ENCODE peak calls at places on chromosomes 13 and 19, in six cellular contexts. V, H, Z, E, M and C are unnamed samples.

GRCh38 chr13:30847697-30848307 is 58.3 kb upstream of the MEDAG start:
- DNase-seq in V (no peak), H (peak), Z (no peak), E (no peak), M (no peak), C (no peak)

GRCh38 chr19:3699071-3699740 is 1.1 kb downstream of the PIP5K1C start:
- DNase-seq in V (peak), H (no peak), Z (no peak), E (no peak), M (peak), C (peak)

GRCh38 chr13:44402902-44403719 is 29.5 kb downstream of the SERP2 start:
- DNase-seq in V (no peak), H (no peak), Z (no peak), E (no peak), M (no peak), C (no peak)

GRCh38 chr19:49148784-49149651 is 6.2 kb downstream of the HRC start:
- DNase-seq in V (peak), H (no peak), Z (no peak), E (peak), M (peak), C (peak)

GRCh38 chr13:48595330-48596127 is 58.2 kb upstream of the CYSLTR2 start:
- DNase-seq in V (peak), H (no peak), Z (no peak), E (peak), M (no peak), C (no peak)

GRCh38 chr13:24208314-24208713 is 47.8 kb downstream of the SPATA13 start:
- DNase-seq in V (no peak), H (no peak), Z (no peak), E (no peak), M (no peak), C (no peak)

GRCh38 chr13:50365683-50366391 is 350.6 kb downstream of the KCNRG start:
- DNase-seq in V (no peak), H (peak), Z (no peak), E (peak), M (no peak), C (no peak)

GRCh38 chr13:72384879-72385278 is 342.6 kb downstream of the MZT1 start:
- DNase-seq in V (no peak), H (no peak), Z (no peak), E (peak), M (no peak), C (no peak)

GRCh38 chr13:61648546-61648945 is 232.9 kb upstream of the PCDH20 start:
- DNase-seq in V (no peak), H (no peak), Z (no peak), E (no peak), M (no peak), C (no peak)

GRCh38 chr19:38875656-38876345 is 2.3 kb downstream of the RINL start:
- DNase-seq in V (no peak), H (no peak), Z (no peak), E (no peak), M (no peak), C (no peak)

GRCh38 chr19:10270180-10270615 is 722 bp upstream of the ICAM1 start:
- DNase-seq in V (peak), H (no peak), Z (no peak), E (no peak), M (no peak), C (no peak)

GRCh38 chr13:33466262-33466661 is 180.7 kb upstream of the STARD13 start:
- DNase-seq in V (no peak), H (no peak), Z (no peak), E (no peak), M (no peak), C (no peak)

GRCh38 chr13:35496761-35497386 is 20.4 kb upstream of the MAB21L1 start:
- DNase-seq in V (no peak), H (no peak), Z (no peak), E (no peak), M (no peak), C (no peak)

GRCh38 chr13:26168276-26168814 is 53.8 kb downstream of the RNF6 start:
- DNase-seq in V (no peak), H (no peak), Z (no peak), E (no peak), M (no peak), C (no peak)

GRCh38 chr13:94710081-94710809 is 2.1 kb downstream of the SOX21 start:
- DNase-seq in V (no peak), H (no peak), Z (no peak), E (no peak), M (no peak), C (no peak)

GRCh38 chr13:99013951-99014350 is 36.1 kb upstream of the DOCK9 start:
- DNase-seq in V (no peak), H (no peak), Z (no peak), E (no peak), M (no peak), C (no peak)

GRCh38 chr13:44868397-44868796 is 120.9 kb downstream of the NUFIP1 start:
- DNase-seq in V (no peak), H (peak), Z (no peak), E (no peak), M (peak), C (no peak)

GRCh38 chr13:45989607-45990006 is 62.9 kb downstream of the ZC3H13 start:
- DNase-seq in V (no peak), H (no peak), Z (no peak), E (no peak), M (no peak), C (no peak)

GRCh38 chr19:58170860-58171259 is 12.0 kb upstream of the ZNF274 start:
- DNase-seq in V (no peak), H (no peak), Z (no peak), E (no peak), M (no peak), C (no peak)

GRCh38 chr13:48505597-48506091 is 27.2 kb downstream of the RCBTB2 start:
- DNase-seq in V (no peak), H (peak), Z (no peak), E (no peak), M (no peak), C (peak)

GRCh38 chr19:5823579-5824281 is 15.8 kb downstream of the FUT6 start:
- DNase-seq in V (peak), H (no peak), Z (no peak), E (no peak), M (no peak), C (no peak)

GRCh38 chr13:77767413-77767812 is 69.9 kb downstream of the SLAIN1 start:
- DNase-seq in V (no peak), H (no peak), Z (no peak), E (peak), M (no peak), C (no peak)

GRCh38 chr19:43774103-43774939 is 6.5 kb downstream of the KCNN4 start:
- DNase-seq in V (peak), H (no peak), Z (no peak), E (peak), M (no peak), C (no peak)

GRCh38 chr13:24274452-24274971 is 34.9 kb upstream of the C1QTNF9 start:
- DNase-seq in V (no peak), H (peak), Z (no peak), E (no peak), M (peak), C (peak)

GRCh38 chr13:109156181-109156935 is 526.9 kb downstream of the MYO16 start:
- DNase-seq in V (no peak), H (no peak), Z (no peak), E (no peak), M (no peak), C (no peak)

GRCh38 chr13:105363747-105364177 is 1171.7 kb downstream of the EFNB2 start:
- DNase-seq in V (no peak), H (no peak), Z (no peak), E (no peak), M (no peak), C (no peak)

GRCh38 chr19:5536337-5536894 is 31.3 kb downstream of the TINCR start:
- DNase-seq in V (peak), H (no peak), Z (peak), E (no peak), M (no peak), C (no peak)

GRCh38 chr19:40605201-40605971 is 4.2 kb downstream of the LTBP4 start:
- DNase-seq in V (peak), H (peak), Z (no peak), E (peak), M (peak), C (peak)
- TF ChIP-seq POLR2AphosphoS5 in V (peak), H (no peak), Z (no peak), E (no peak), M (no peak), C (no peak)

GRCh38 chr19:1863638-1864479 is 480 bp upstream of the KLF16 start:
- DNase-seq in V (peak), H (peak), Z (no peak), E (peak), M (peak), C (peak)

GRCh38 chr19:1862424-1863307 is 713 bp downstream of the KLF16 start:
- DNase-seq in V (peak), H (no peak), Z (no peak), E (no peak), M (peak), C (peak)

GRCh38 chr19:1864480-1865171 is 1.2 kb upstream of the KLF16 start:
- DNase-seq in V (peak), H (no peak), Z (no peak), E (peak), M (peak), C (peak)

GRCh38 chr19:1862068-1862423 is 1.3 kb downstream of the KLF16 start:
- DNase-seq in V (no peak), H (no peak), Z (no peak), E (no peak), M (no peak), C (no peak)

DNA sequence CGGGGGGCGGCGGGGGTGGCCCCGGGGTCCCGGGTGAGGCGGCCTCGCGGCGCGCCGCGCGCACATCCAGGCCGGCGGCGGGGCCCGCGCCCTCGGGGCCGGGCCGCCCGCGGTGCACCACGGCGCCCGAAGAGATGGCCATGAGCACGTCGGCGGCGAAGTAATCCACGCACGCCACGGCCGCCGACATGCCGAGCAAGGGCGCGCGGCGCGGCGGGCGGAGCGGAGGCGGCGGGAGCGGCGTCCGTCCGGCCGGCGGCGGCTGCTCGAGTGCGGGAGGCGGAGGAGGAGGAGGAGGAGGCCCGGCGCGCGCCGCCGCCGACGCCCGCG is at the start of gene KLF16:
- DNase-seq in V (no peak), H (no peak), Z (no peak), E (no peak), M (no peak), C (no peak)
- TF ChIP-seq POLR2A in V (no peak), H (peak), Z (peak), E (no peak), M (peak), C (peak)

GRCh38 chr19:18867199-18867598 is 28.8 kb downstream of the CERS1 start:
- DNase-seq in V (no peak), H (no peak), Z (no peak), E (no peak), M (no peak), C (no peak)
- TF ChIP-seq TAF1 in V (no peak), H (no peak), Z (no peak), E (no peak), M (no peak), C (no peak)

GRCh38 chr13:37736040-37736439 is 133.5 kb downstream of the TRPC4 start:
- DNase-seq in V (no peak), H (no peak), Z (no peak), E (no peak), M (no peak), C (no peak)
- TF ChIP-seq POLR2AphosphoS5 in V (no peak), H (no peak), Z (no peak), E (no peak), M (no peak), C (no peak)

DNA sequence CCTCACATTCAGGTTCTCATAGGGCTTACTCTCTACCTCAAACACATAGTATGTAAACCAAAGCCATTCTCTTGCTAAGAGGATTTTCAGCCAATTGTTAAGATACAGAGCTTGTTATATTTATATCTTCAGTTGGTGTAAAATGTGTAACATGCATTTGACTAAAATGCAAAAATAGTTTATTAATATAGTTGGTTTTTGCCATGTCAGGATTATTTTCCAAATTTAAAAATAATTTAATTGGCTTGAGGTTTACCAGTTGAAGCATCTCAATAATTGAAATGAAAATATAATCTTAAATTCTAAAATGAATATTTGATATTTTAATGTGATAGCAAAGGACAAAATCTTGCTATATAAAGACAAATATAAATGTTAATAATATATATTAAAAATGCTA is 7.2 kb downstream of the MICU2 start:
- DNase-seq in V (no peak), H (no peak), Z (no peak), E (no peak), M (no peak), C (no peak)
- TF ChIP-seq POLR2A in V (no peak), H (no peak), Z (no peak), E (no peak), M (no peak), C (no peak)

GRCh38 chr13:80141114-80141849 is 199.6 kb downstream of the SPRY2 start:
- DNase-seq in V (no peak), H (no peak), Z (no peak), E (no peak), M (no peak), C (no peak)
- TF ChIP-seq TAF1 in V (no peak), H (no peak), Z (no peak), E (no peak), M (no peak), C (no peak)